ENCODE peak calls at places on chromosomes 13 and 19, in ten cellular contexts. N, U, I, P, J, W, M, K, G and O are unnamed samples.

GRCh38 chr19:52541608-52542007 is 14.1 kb downstream of the ZNF808 start:
- DNase-seq in J (no peak), I (no peak), N (no peak), M (no peak), P (no peak), W (no peak), U (no peak), K (no peak), G (no peak), O (no peak)

GRCh38 chr13:75399168-75399878 is 82.6 kb downstream of the TBC1D4 start:
- DNase-seq in G (no peak), P (no peak), K (no peak), W (no peak), J (no peak), M (no peak), U (no peak), N (no peak), I (no peak), O (no peak)

GRCh38 chr19:16626796-16627193 is 1.2 kb downstream of the MED26 start:
- DNase-seq in G (no peak), U (no peak), N (no peak), W (no peak), I (no peak), J (peak; percentile 26), K (no peak), P (no peak), M (no peak), O (no peak)

GRCh38 chr19:28289294-28290063 is 923.5 kb downstream of the UQCRFS1 start:
- DNase-seq in J (no peak), N (peak; percentile 32), W (peak; percentile 91), G (peak; percentile 84), U (no peak), K (no peak), P (no peak), I (no peak), M (no peak), O (peak; percentile 78)

GRCh38 chr13:76792680-76793334 is 93.4 kb downstream of the KCTD12 start:
- DNase-seq in U (no peak), I (no peak), K (peak; percentile 63), J (no peak), M (no peak), P (peak; percentile 55), W (no peak), G (peak; percentile 58), N (no peak), O (peak; percentile 57)

GRCh38 chr13:110017379-110017778 is 231.0 kb upstream of the IRS2 start:
- DNase-seq in J (no peak), G (peak; percentile 87), P (peak; percentile 77), W (no peak), K (peak; percentile 90), N (no peak), U (no peak), M (no peak), I (no peak), O (peak; percentile 99)

GRCh38 chr19:16326401-16327130 is 1.9 kb downstream of the KLF2 start:
- DNase-seq in G (no peak), K (peak; percentile 47), N (no peak), P (no peak), U (no peak), M (no peak), I (peak; percentile 54), J (peak; percentile 28), W (no peak), O (no peak)

GRCh38 chr13:27744861-27745260 is 47.4 kb upstream of the GSX1 start:
- DNase-seq in N (no peak), U (no peak), M (no peak), P (no peak), I (no peak), J (no peak), W (no peak), G (no peak), K (no peak), O (no peak)

GRCh38 chr13:68938639-68939038 is 1169.0 kb upstream of the ATXN8OS start:
- DNase-seq in J (no peak), W (no peak), P (no peak), K (no peak), N (no peak), G (no peak), M (no peak), U (no peak), I (no peak), O (no peak)

GRCh38 chr13:112619730-112620639 is 32.0 kb upstream of the TUBGCP3 start:
- DNase-seq in M (no peak), W (peak; percentile 88), I (no peak), N (no peak), P (no peak), U (no peak), G (peak; percentile 63), K (peak; percentile 56), J (no peak), O (peak; percentile 18)

GRCh38 chr13:47798906-47799305 is 202.2 kb downstream of the SUCLA2 start:
- DNase-seq in J (no peak), M (no peak), I (no peak), K (peak; percentile 19), W (no peak), G (no peak), U (no peak), N (no peak), P (no peak), O (no peak)

GRCh38 chr13:29522044-29522685 is 73.3 kb downstream of the SLC7A1 start:
- DNase-seq in G (peak; percentile 82), I (no peak), M (no peak), W (no peak), N (no peak), P (peak; percentile 97), J (no peak), U (no peak), K (peak; percentile 95), O (peak; percentile 92)